ENCODE peak calls at places on chromosomes 1 and 21, in eight cellular contexts. K is left ventricle myocardium inferior, T is body of pancreas, W is stomach, A is tibial nerve, H is fibroblast of lung, R is uterus, J is astrocyte. V is an unnamed sample.
A peak's percentile ranks its signal among the peaks of the same experiment; 100 is the strongest.

GRCh38 chr1:26291939-26292338 is 12.1 kb downstream of the SH3BGRL3 start:
- DNase-seq in K (no peak), T (no peak), W (no peak), A (no peak), H (no peak), R (no peak), J (no peak), V (no peak)

GRCh38 chr21:38819719-38820147 is 14.0 kb downstream of the ETS2 start:
- DNase-seq in K (no peak), T (no peak), W (peak; percentile 58), A (no peak), H (peak; percentile 88), R (no peak), J (peak; percentile 82), V (peak; percentile 56)

GRCh38 chr1:39105841-39106765 is 80.0 kb downstream of the NDUFS5 start:
- DNase-seq in K (peak; percentile 48), T (peak; percentile 74), W (peak; percentile 60), A (peak; percentile 39), H (peak; percentile 53), R (peak; percentile 53), J (no peak), V (peak; percentile 74)

GRCh38 chr1:27940297-27940696 is 5.5 kb downstream of the SMPDL3B start:
- DNase-seq in K (peak; percentile 44), T (peak; percentile 37), W (peak; percentile 59), A (peak; percentile 76), H (peak; percentile 10), R (no peak), J (no peak), V (peak; percentile 77)

GRCh38 chr1:60965280-60965854 is 117.0 kb upstream of the NFIA start:
- DNase-seq in K (no peak), T (no peak), W (no peak), A (no peak), H (no peak), R (no peak), J (no peak), V (no peak)

GRCh38 chr1:161139765-161140164 is 7.3 kb upstream of the DEDD start:
- DNase-seq in K (no peak), T (peak; percentile 71), W (peak; percentile 46), A (peak; percentile 72), H (no peak), R (no peak), J (no peak), V (no peak)

GRCh38 chr1:68800182-68800581 is 303.3 kb upstream of the DEPDC1 start:
- DNase-seq in K (no peak), T (no peak), W (no peak), A (no peak), H (no peak), R (no peak), J (no peak), V (no peak)

GRCh38 chr1:151539321-151540020 is 638 bp upstream of the TUFT1 start:
- DNase-seq in K (peak; percentile 59), T (peak; percentile 95), W (peak; percentile 95), A (peak; percentile 46), H (peak; percentile 98), R (peak; percentile 81), J (peak; percentile 97), V (peak; percentile 95)

GRCh38 chr1:41455479-41456271 is 28.8 kb downstream of the EDN2 start:
- DNase-seq in K (peak; percentile 76), T (no peak), W (no peak), A (no peak), H (peak; percentile 86), R (no peak), J (peak; percentile 79), V (no peak)

GRCh38 chr1:157069596-157069995 is 24.1 kb upstream of the ARHGEF11 start:
- DNase-seq in K (no peak), T (no peak), W (no peak), A (no peak), H (no peak), R (no peak), J (no peak), V (no peak)

GRCh38 chr1:31644560-31645273 is at the start of gene PEF1:
- DNase-seq in K (peak; percentile 99), T (peak; percentile 99), W (peak; percentile 99), A (peak; percentile 99), H (peak; percentile 97), R (peak; percentile 99), J (peak; percentile 95), V (peak; percentile 100)

GRCh38 chr21:27735699-27736098 is 768.8 kb upstream of the ADAMTS5 start:
- DNase-seq in K (no peak), T (no peak), W (no peak), A (no peak), H (no peak), R (no peak), J (no peak), V (no peak)

GRCh38 chr1:67261646-67262045 is 46.0 kb upstream of the IL12RB2 start:
- DNase-seq in K (no peak), T (peak; percentile 23), W (no peak), A (no peak), H (no peak), R (no peak), J (no peak), V (peak; percentile 9)

GRCh38 chr1:23634840-23635642 is 56.6 kb upstream of the RPL11 start:
- DNase-seq in K (peak; percentile 42), T (peak; percentile 68), W (peak; percentile 62), A (peak; percentile 77), H (peak; percentile 59), R (peak; percentile 64), J (peak; percentile 55), V (no peak)

GRCh38 chr1:159009704-159010361 is at the start of gene IFI16:
- DNase-seq in K (no peak), T (peak; percentile 23), W (no peak), A (peak; percentile 74), H (peak; percentile 97), R (peak; percentile 78), J (peak; percentile 97), V (no peak)

GRCh38 chr1:156664949-156665411 is 12.2 kb downstream of the NES start:
- DNase-seq in K (peak; percentile 82), T (no peak), W (no peak), A (no peak), H (peak; percentile 26), R (peak; percentile 63), J (no peak), V (peak; percentile 42)

GRCh38 chr1:9714257-9714718 is 62.8 kb downstream of the PIK3CD start:
- DNase-seq in K (no peak), T (no peak), W (no peak), A (no peak), H (no peak), R (no peak), J (no peak), V (no peak)

GRCh38 chr1:209473023-209473422 is 110.5 kb upstream of the CAMK1G start:
- DNase-seq in K (no peak), T (no peak), W (no peak), A (no peak), H (no peak), R (no peak), J (no peak), V (no peak)
- H3K4me1 ChIP-seq in K (no peaks in the 10 kb centered on the region), T (no peaks in the 10 kb centered on the region), W (no peaks in the 10 kb centered on the region), A (no peaks in the 10 kb centered on the region), H (no peaks in the 10 kb centered on the region), R (no peaks in the 10 kb centered on the region), J (no peaks in the 10 kb centered on the region), V (no peaks in the 10 kb centered on the region)

GRCh38 chr1:43994794-43995790 is 3.7 kb downstream of the CCDC24 start:
- DNase-seq in K (no peak), T (no peak), W (no peak), A (no peak), H (no peak), R (no peak), J (no peak), V (peak; percentile 57)
- TF ChIP-seq CTCF in K (no peak), T (no peak), W (no peak), A (no peak), H (peak; percentile 33), R (no peak), J (no peak), V (no peak)

GRCh38 chr1:207822602-207823451 is 71.0 kb downstream of the CD46 start:
- DNase-seq in K (peak; percentile 82), T (peak; percentile 94), W (peak; percentile 92), A (peak; percentile 97), H (no peak), R (peak; percentile 94), J (no peak), V (peak; percentile 86)
- H3K4me1 ChIP-seq in K (peaks cover 97% of the 10 kb centered on the region), T (peaks cover 74% of the 10 kb centered on the region), W (peaks cover 79% of the 10 kb centered on the region), A (peaks cover 65% of the 10 kb centered on the region), H (peaks cover 46% of the 10 kb centered on the region), R (peaks cover 8% of the 10 kb centered on the region), J (peaks cover 16% of the 10 kb centered on the region), V (peaks cover 69% of the 10 kb centered on the region)

GRCh38 chr1:203441811-203442210 is 33.8 kb upstream of the PRELP start:
- DNase-seq in K (no peak), T (no peak), W (no peak), A (no peak), H (no peak), R (no peak), J (no peak), V (no peak)

GRCh38 chr1:203443296-203443695 is 32.3 kb upstream of the PRELP start:
- DNase-seq in K (no peak), T (no peak), W (no peak), A (no peak), H (no peak), R (no peak), J (no peak), V (no peak)

GRCh38 chr1:203442821-203443220 is 32.8 kb upstream of the PRELP start:
- DNase-seq in K (no peak), T (no peak), W (no peak), A (no peak), H (no peak), R (no peak), J (no peak), V (no peak)

GRCh38 chr1:203439086-203439620 is 36.5 kb upstream of the PRELP start:
- DNase-seq in K (no peak), T (no peak), W (no peak), A (no peak), H (no peak), R (no peak), J (no peak), V (peak; percentile 50)

DNA sequence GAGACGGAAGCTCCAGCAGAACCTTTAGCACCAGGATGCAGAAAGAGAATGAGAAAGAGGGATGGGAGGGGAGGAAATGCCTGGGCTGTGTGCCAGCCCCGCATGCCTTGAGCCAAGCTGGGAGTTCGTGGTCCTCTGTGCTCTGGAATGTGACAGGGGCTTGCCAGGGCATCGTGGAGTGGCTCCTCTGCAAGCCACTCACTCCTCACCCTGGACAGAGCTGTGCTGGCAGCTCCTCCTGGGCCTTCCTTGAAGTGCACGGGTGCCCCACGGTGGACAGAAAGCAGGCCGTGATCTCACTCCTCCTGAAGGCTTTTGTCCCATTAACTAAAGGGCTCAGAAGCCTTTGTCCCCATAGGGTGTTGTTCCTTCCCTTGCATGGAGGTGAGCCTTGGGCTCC is 34.8 kb upstream of the PRELP start:
- DNase-seq in K (peak; percentile 76), T (peak; percentile 59), W (peak; percentile 75), A (peak; percentile 71), H (peak; percentile 74), R (peak; percentile 86), J (peak; percentile 58), V (peak; percentile 84)
- TF ChIP-seq CTCF in K (peak; percentile 76), T (peak; percentile 14), W (peak; percentile 65), A (peak; percentile 66), H (peak; percentile 79), R (peak; percentile 66), J (peak; percentile 22), V (peak; percentile 45)

V was measured in mucosa of descending colon.